ENCODE peak calls at places on chromosomes 12 and 14, in six cellular contexts. Z is stimulated activated CD8-positive, alpha-beta memory T cell treated with anti-CD3 and anti-CD28 coated beads, Interleukin-2, amount 100 ng/mL, for 1 hour; A is substantia nigra; S is IMR-90; C is ACHN; G is ureter. D is an unnamed sample.

GRCh38 chr12:572532-572899 is 90.7 kb downstream of the NINJ2 start:
- DNase-seq in Z (no peak), S (peak), G (no peak), A (no peak), C (peak), D (no peak)

GRCh38 chr12:57094194-57095160 is 5.6 kb downstream of the NAB2 start:
- DNase-seq in A (no peak), S (no peak), C (no peak), Z (no peak), G (no peak), D (no peak)

GRCh38 chr14:33908540-33909223 is 42.2 kb downstream of the EGLN3 start:
- DNase-seq in C (peak), S (no peak), G (no peak), A (no peak), Z (no peak), D (no peak)

GRCh38 chr12:1534708-1535107 is 59.7 kb downstream of the FBXL14 start:
- DNase-seq in S (no peak), G (no peak), A (no peak), Z (no peak), C (peak), D (no peak)

GRCh38 chr14:73500360-73500759 is 9.6 kb downstream of the RIOX1 start:
- DNase-seq in A (no peak), G (no peak), S (no peak), Z (no peak), C (no peak), D (no peak)

GRCh38 chr14:101489092-101489760 is 72.1 kb upstream of the DIO3 start:
- DNase-seq in S (no peak), Z (no peak), C (no peak), G (no peak), A (no peak), D (no peak)

GRCh38 chr12:71195338-71195896 is 37.6 kb upstream of the TSPAN8 start:
- DNase-seq in A (no peak), C (no peak), S (no peak), G (no peak), Z (no peak), D (no peak)

GRCh38 chr12:54341343-54341742 is 16.4 kb downstream of the COPZ1 start:
- DNase-seq in G (no peak), Z (no peak), A (no peak), S (no peak), C (no peak), D (no peak)

GRCh38 chr14:105894125-105894977 is 368.0 kb downstream of the TMEM121 start:
- DNase-seq in A (no peak), Z (no peak), C (no peak), S (no peak), G (no peak), D (no peak)

GRCh38 chr14:63155511-63156189 is 48.6 kb upstream of the RHOJ start:
- DNase-seq in G (no peak), S (peak), C (no peak), A (no peak), Z (no peak), D (no peak)

GRCh38 chr14:52043690-52044089 is 25.2 kb downstream of the NID2 start:
- DNase-seq in A (no peak), S (peak), C (peak), Z (no peak), G (no peak), D (no peak)